ENCODE peak calls at places on chromosomes 3 and 15, in five cellular contexts. One of them, this sample, is unnamed.

GRCh38 chr3:34876997-34877396 is 762.3 kb upstream of the ARPP21 start:
- DNase-seq in AG04450: no peak
- DNase-seq in fibroblast of lung: no peak
- DNase-seq in body of pancreas: no peak
- DNase-seq in aorta: no peak
- DNase-seq in this sample: no peak

GRCh38 chr3:5197470-5198312 is 10.2 kb downstream of the EDEM1 start:
- DNase-seq in AG04450: no peak
- DNase-seq in fibroblast of lung: peak
- DNase-seq in body of pancreas: no peak
- DNase-seq in aorta: no peak
- DNase-seq in this sample: peak

GRCh38 chr3:196638922-196639516 is 475 bp upstream of the NRROS start:
- DNase-seq in AG04450: no peak
- DNase-seq in fibroblast of lung: no peak
- DNase-seq in body of pancreas: no peak
- DNase-seq in aorta: no peak
- DNase-seq in this sample: no peak

GRCh38 chr3:37991823-37992222 is 1.2 kb downstream of the VILL start:
- DNase-seq in AG04450: no peak
- DNase-seq in fibroblast of lung: no peak
- DNase-seq in body of pancreas: no peak
- DNase-seq in aorta: peak
- DNase-seq in this sample: no peak

GRCh38 chr3:59127071-59127470 is 77.2 kb upstream of the CFAP20DC start:
- DNase-seq in AG04450: peak
- DNase-seq in fibroblast of lung: peak
- DNase-seq in body of pancreas: no peak
- DNase-seq in aorta: no peak
- DNase-seq in this sample: peak

GRCh38 chr3:54939591-54940300 is 11.9 kb upstream of the LRTM1 start:
- DNase-seq in AG04450: no peak
- DNase-seq in fibroblast of lung: peak
- DNase-seq in body of pancreas: no peak
- DNase-seq in aorta: no peak
- DNase-seq in this sample: no peak

GRCh38 chr15:51561271-51561670 is 61.3 kb downstream of the DMXL2 start:
- DNase-seq in AG04450: no peak
- DNase-seq in fibroblast of lung: no peak
- DNase-seq in body of pancreas: no peak
- DNase-seq in aorta: no peak
- DNase-seq in this sample: no peak

GRCh38 chr3:16884084-16884747 is 539 bp upstream of the PLCL2 start:
- DNase-seq in AG04450: no peak
- DNase-seq in fibroblast of lung: peak
- DNase-seq in body of pancreas: peak
- DNase-seq in aorta: peak
- DNase-seq in this sample: no peak

GRCh38 chr3:50502584-50503423 is 630 bp downstream of the CACNA2D2 start:
- DNase-seq in AG04450: no peak
- DNase-seq in fibroblast of lung: no peak
- DNase-seq in body of pancreas: no peak
- DNase-seq in aorta: no peak
- DNase-seq in this sample: no peak

GRCh38 chr3:42979044-42979962 is at the start of gene GASK1A:
- DNase-seq in AG04450: no peak
- DNase-seq in fibroblast of lung: peak
- DNase-seq in body of pancreas: peak
- DNase-seq in aorta: peak
- DNase-seq in this sample: no peak

GRCh38 chr3:174208161-174208560 is 651.0 kb upstream of the NAALADL2 start:
- DNase-seq in AG04450: no peak
- DNase-seq in fibroblast of lung: no peak
- DNase-seq in body of pancreas: no peak
- DNase-seq in aorta: no peak
- DNase-seq in this sample: no peak

GRCh38 chr15:34241376-34242350 is 16.8 kb downstream of the EMC4 start:
- DNase-seq in AG04450: no peak
- DNase-seq in fibroblast of lung: peak
- DNase-seq in body of pancreas: peak
- DNase-seq in aorta: no peak
- DNase-seq in this sample: peak

GRCh38 chr3:171459130-171459941 is 869 bp downstream of the TNIK start:
- DNase-seq in AG04450: no peak
- DNase-seq in fibroblast of lung: peak
- DNase-seq in body of pancreas: peak
- DNase-seq in aorta: peak
- DNase-seq in this sample: peak

GRCh38 chr15:28094732-28095521 is 4.2 kb downstream of the OCA2 start:
- DNase-seq in AG04450: no peak
- DNase-seq in fibroblast of lung: no peak
- DNase-seq in body of pancreas: peak
- DNase-seq in aorta: no peak
- DNase-seq in this sample: no peak
- H3K4me3 ChIP-seq in AG04450: no peak
- H3K4me3 ChIP-seq in fibroblast of lung: no peak
- H3K4me3 ChIP-seq in body of pancreas: no peak
- H3K4me3 ChIP-seq in aorta: no peak
- H3K4me3 ChIP-seq in this sample: peak

DNA sequence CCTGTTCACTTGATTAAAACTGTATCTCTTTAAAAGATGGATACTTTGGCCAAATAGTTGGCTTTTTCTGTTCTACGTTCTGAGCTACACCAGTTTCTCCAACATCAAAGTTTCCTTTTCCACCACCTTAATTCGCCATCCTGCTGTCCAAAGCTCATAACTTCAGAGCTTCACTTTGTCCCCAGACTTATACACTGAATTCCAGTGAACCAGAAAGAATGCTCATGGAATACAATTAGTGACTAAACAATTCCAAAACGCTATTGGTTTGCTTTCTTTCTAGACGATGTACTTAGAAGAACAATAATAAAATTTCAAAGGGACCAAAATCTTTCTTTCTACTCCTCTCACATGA is 23.2 kb downstream of the GPR15 start:
- DNase-seq in AG04450: no peak
- DNase-seq in fibroblast of lung: peak
- DNase-seq in body of pancreas: no peak
- DNase-seq in aorta: no peak
- DNase-seq in this sample: no peak
- H3K4me3 ChIP-seq in AG04450: no peak
- H3K4me3 ChIP-seq in fibroblast of lung: no peak
- H3K4me3 ChIP-seq in body of pancreas: no peak
- H3K4me3 ChIP-seq in aorta: no peak
- H3K4me3 ChIP-seq in this sample: no peak

GRCh38 chr15:101407439-101407838 is 82.1 kb downstream of the PCSK6 start:
- DNase-seq in AG04450: no peak
- DNase-seq in fibroblast of lung: no peak
- DNase-seq in body of pancreas: no peak
- DNase-seq in aorta: no peak
- DNase-seq in this sample: no peak
- H3K4me3 ChIP-seq in AG04450: no peak
- H3K4me3 ChIP-seq in fibroblast of lung: no peak
- H3K4me3 ChIP-seq in body of pancreas: no peak
- H3K4me3 ChIP-seq in aorta: no peak
- H3K4me3 ChIP-seq in this sample: no peak

DNA sequence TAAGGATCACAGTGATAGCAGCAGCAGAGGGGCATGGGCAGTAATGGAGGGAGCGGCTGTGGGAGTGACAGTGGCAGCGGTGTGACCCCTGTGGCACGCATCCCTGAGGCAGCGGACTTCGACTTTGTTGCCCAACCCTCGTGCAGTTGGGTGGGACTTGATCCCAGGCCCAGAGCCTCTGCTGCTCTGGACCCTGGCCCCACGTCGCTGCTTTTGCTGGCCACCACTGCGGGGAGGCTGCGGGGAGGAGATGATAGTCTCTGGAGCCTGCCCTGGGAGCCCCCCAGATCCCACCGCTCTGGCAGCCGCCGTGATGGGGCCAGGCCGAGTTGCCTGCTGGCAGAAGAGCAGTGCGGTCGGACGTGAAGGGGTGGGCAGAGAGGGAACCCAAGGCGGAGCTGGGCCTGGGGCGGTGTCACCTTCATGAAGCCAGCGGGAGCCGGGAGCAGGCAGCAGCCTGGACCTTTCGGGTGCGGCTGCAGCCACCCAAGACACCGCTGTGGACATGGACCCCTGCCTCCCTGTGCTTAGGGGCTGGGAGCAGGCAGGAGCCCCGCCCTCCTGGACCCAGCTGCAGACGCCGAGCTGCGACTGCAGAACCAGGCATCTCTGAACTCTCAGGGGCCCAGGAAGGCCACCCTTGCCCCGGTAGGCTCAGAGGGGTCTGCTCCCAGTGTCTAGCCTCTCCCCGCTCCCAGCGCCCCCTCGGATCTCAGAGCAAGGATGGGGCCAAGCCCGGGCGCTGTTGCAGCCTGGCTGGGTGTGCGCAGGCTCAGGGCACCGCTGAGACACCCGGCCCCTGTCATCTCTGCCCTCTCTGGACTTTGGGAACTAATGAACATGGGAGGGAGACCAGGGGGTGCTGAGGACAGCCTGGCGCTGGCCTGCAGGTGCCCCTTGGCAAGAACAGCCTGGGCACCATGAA is 38.3 kb downstream of the COMMD2 start:
- DNase-seq in AG04450: no peak
- DNase-seq in fibroblast of lung: no peak
- DNase-seq in body of pancreas: no peak
- DNase-seq in aorta: no peak
- DNase-seq in this sample: no peak
- H3K4me3 ChIP-seq in AG04450: no peak
- H3K4me3 ChIP-seq in fibroblast of lung: no peak
- H3K4me3 ChIP-seq in body of pancreas: no peak
- H3K4me3 ChIP-seq in aorta: no peak
- H3K4me3 ChIP-seq in this sample: no peak

GRCh38 chr3:45224824-45225464 is 1.1 kb downstream of the TMEM158 start:
- DNase-seq in AG04450: peak
- DNase-seq in fibroblast of lung: peak
- DNase-seq in body of pancreas: peak
- DNase-seq in aorta: peak
- DNase-seq in this sample: peak

GRCh38 chr3:45225465-45226205 is 452 bp downstream of the TMEM158 start:
- DNase-seq in AG04450: no peak
- DNase-seq in fibroblast of lung: peak
- DNase-seq in body of pancreas: peak
- DNase-seq in aorta: peak
- DNase-seq in this sample: no peak

GRCh38 chr3:45227946-45228345 is 1.9 kb upstream of the TMEM158 start:
- DNase-seq in AG04450: no peak
- DNase-seq in fibroblast of lung: no peak
- DNase-seq in body of pancreas: no peak
- DNase-seq in aorta: no peak
- DNase-seq in this sample: no peak

GRCh38 chr3:45227131-45227819 is 1.2 kb upstream of the TMEM158 start:
- DNase-seq in AG04450: no peak
- DNase-seq in fibroblast of lung: peak
- DNase-seq in body of pancreas: no peak
- DNase-seq in aorta: no peak
- DNase-seq in this sample: no peak

DNA sequence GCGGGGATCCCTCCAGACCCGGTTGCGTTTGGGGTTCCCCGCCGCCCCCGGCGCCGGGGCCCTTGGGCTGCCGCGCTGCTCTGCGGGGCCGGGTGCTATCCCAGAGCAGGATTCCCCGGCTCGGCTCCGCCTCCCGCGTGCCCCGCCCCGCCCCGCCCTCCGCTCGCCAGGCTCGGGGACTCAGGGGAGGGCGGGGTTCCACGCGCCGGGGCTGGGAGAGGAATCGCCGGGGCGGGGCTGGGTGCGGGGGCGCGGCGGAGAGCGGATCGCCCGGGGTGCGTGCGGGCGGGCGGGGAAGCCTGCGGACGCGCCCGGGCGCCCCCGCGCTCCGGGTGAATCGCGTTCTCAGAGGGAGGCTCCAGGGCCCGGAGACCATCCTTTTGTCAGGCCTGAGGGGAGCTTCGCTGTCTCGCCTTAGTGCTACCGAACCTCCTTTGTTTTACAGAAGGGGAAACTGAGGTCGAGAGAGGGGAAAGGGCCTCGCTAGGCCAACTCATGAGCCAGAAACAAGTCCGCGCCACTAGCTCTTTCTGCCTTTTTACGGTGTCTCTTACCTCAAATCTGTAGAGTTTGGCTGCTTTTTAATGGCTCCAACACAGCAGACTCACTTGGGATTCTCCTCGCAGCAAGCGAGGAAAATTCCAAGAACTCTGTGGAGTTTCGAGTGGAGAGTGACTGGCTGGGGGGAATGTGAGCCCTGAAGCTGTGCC is at the start of gene TMEM158:
- DNase-seq in AG04450: no peak
- DNase-seq in fibroblast of lung: peak
- DNase-seq in body of pancreas: peak
- DNase-seq in aorta: peak
- DNase-seq in this sample: peak
- H3K4me3 ChIP-seq in AG04450: peak
- H3K4me3 ChIP-seq in fibroblast of lung: peak
- H3K4me3 ChIP-seq in body of pancreas: no peak
- H3K4me3 ChIP-seq in aorta: peak
- H3K4me3 ChIP-seq in this sample: peak

GRCh38 chr3:14540209-14540575 is at the start of gene GRIP2:
- DNase-seq in AG04450: no peak
- DNase-seq in fibroblast of lung: no peak
- DNase-seq in body of pancreas: no peak
- DNase-seq in aorta: peak
- DNase-seq in this sample: no peak
- H3K4me3 ChIP-seq in AG04450: no peak
- H3K4me3 ChIP-seq in fibroblast of lung: no peak
- H3K4me3 ChIP-seq in body of pancreas: no peak
- H3K4me3 ChIP-seq in aorta: no peak
- H3K4me3 ChIP-seq in this sample: no peak

GRCh38 chr3:157149136-157149696 is 10.7 kb downstream of the CCNL1 start:
- DNase-seq in AG04450: no peak
- DNase-seq in fibroblast of lung: no peak
- DNase-seq in body of pancreas: no peak
- DNase-seq in aorta: no peak
- DNase-seq in this sample: no peak
- H3K4me3 ChIP-seq in AG04450: no peak
- H3K4me3 ChIP-seq in fibroblast of lung: no peak
- H3K4me3 ChIP-seq in body of pancreas: no peak
- H3K4me3 ChIP-seq in aorta: no peak
- H3K4me3 ChIP-seq in this sample: no peak

DNA sequence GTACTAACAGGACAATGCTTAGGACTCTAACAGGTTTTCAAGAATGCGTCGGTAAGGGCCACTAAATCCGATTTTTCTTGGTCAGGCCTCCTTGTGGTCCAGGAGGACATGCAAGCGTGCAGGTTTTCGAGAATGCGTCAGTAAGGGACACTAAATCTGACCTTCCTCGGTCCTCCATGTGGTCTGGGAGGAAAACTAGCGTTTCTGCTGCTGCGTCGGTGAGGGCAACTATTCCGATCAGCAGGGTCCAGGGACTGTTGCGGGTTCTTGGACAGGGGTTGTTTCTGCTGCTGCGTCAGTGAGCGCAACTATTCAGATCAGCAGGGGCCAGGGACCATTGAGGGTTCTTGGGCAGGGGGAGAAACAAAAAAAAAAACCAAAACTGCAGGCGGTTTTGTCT is 7.8 kb upstream of the UBP1 start:
- DNase-seq in AG04450: no peak
- DNase-seq in fibroblast of lung: no peak
- DNase-seq in body of pancreas: no peak
- DNase-seq in aorta: no peak
- DNase-seq in this sample: no peak
- H3K4me3 ChIP-seq in AG04450: no peak
- H3K4me3 ChIP-seq in fibroblast of lung: no peak
- H3K4me3 ChIP-seq in body of pancreas: no peak
- H3K4me3 ChIP-seq in aorta: no peak
- H3K4me3 ChIP-seq in this sample: no peak

This sample was measured in fibroblast of villous mesenchyme.